ENCODE peak calls at places on chromosomes 1 and 21, in seven cellular contexts. C is hepatocyte, W is K562, Y is IMR-90, K is OCI-LY7, Z is astrocyte, T is neural progenitor cell. L is an unnamed sample.
A peak's percentile ranks its signal among the peaks of the same experiment; 100 is the strongest.

GRCh38 chr1:114153051-114153620 is 533 bp downstream of the SYT6 start:
- DNase-seq in Z (no peak), Y (no peak), C (peak; percentile 32), W (no peak), K (no peak), T (no peak), L (no peak)

GRCh38 chr1:233613252-233614172 is at the start of gene KCNK1:
- DNase-seq in C (peak; percentile 86), K (no peak), Y (peak; percentile 65), Z (peak; percentile 94), W (peak; percentile 80), T (peak; percentile 79), L (peak; percentile 87)

GRCh38 chr21:44459712-44460440 is 4.6 kb downstream of the LRRC3 start:
- DNase-seq in W (no peak), C (no peak), Z (no peak), K (no peak), T (no peak), Y (no peak), L (no peak)

GRCh38 chr1:201531551-201532425 is 7.1 kb upstream of the NAV1 start:
- DNase-seq in Z (no peak), C (no peak), W (no peak), T (peak; percentile 22), K (no peak), Y (no peak), L (no peak)

GRCh38 chr1:234782057-234782800 is 172.3 kb upstream of the IRF2BP2 start:
- DNase-seq in W (no peak), K (no peak), T (peak; percentile 26), Z (no peak), Y (peak; percentile 17), C (peak; percentile 30), L (no peak)

GRCh38 chr1:183281039-183281438 is 95.0 kb downstream of the LAMC2 start:
- DNase-seq in W (no peak), Y (peak; percentile 49), T (peak; percentile 21), K (no peak), Z (no peak), C (no peak), L (no peak)

GRCh38 chr1:205477121-205477758 is 21.4 kb upstream of the BLACAT1 start:
- DNase-seq in Y (no peak), K (no peak), W (no peak), T (no peak), Z (no peak), C (no peak), L (no peak)

GRCh38 chr1:117686907-117687306 is 81.1 kb downstream of the TENT5C start:
- DNase-seq in C (no peak), T (no peak), K (no peak), Y (peak; percentile 65), Z (peak; percentile 53), W (no peak), L (peak; percentile 48)

GRCh38 chr1:22332166-22332717 is 119.4 kb upstream of the ZBTB40 start:
- DNase-seq in Z (no peak), Y (no peak), W (no peak), K (no peak), C (peak; percentile 37), T (no peak), L (no peak)

GRCh38 chr1:22329171-22329540 is 122.5 kb upstream of the ZBTB40 start:
- DNase-seq in C (no peak), Y (no peak), T (no peak), W (no peak), K (no peak), Z (no peak), L (no peak)

GRCh38 chr1:22330092-22330762 is 121.4 kb upstream of the ZBTB40 start:
- DNase-seq in Z (no peak), C (no peak), W (no peak), T (no peak), K (no peak), Y (no peak), L (no peak)

GRCh38 chr1:22331618-22332017 is 120.0 kb upstream of the ZBTB40 start:
- DNase-seq in C (no peak), T (no peak), W (no peak), K (no peak), Z (no peak), Y (no peak), L (no peak)

GRCh38 chr1:22330763-22331119 is 120.9 kb upstream of the ZBTB40 start:
- DNase-seq in C (no peak), K (no peak), W (no peak), T (no peak), Y (no peak), Z (no peak), L (no peak)
- H4K20me1 ChIP-seq in C (no peaks in the 10 kb centered on the region), K (no peaks in the 10 kb centered on the region), W (no peaks in the 10 kb centered on the region), T (no peaks in the 10 kb centered on the region), Y (no peaks in the 10 kb centered on the region), Z (no peaks in the 10 kb centered on the region), L (no peaks in the 10 kb centered on the region)

DNA sequence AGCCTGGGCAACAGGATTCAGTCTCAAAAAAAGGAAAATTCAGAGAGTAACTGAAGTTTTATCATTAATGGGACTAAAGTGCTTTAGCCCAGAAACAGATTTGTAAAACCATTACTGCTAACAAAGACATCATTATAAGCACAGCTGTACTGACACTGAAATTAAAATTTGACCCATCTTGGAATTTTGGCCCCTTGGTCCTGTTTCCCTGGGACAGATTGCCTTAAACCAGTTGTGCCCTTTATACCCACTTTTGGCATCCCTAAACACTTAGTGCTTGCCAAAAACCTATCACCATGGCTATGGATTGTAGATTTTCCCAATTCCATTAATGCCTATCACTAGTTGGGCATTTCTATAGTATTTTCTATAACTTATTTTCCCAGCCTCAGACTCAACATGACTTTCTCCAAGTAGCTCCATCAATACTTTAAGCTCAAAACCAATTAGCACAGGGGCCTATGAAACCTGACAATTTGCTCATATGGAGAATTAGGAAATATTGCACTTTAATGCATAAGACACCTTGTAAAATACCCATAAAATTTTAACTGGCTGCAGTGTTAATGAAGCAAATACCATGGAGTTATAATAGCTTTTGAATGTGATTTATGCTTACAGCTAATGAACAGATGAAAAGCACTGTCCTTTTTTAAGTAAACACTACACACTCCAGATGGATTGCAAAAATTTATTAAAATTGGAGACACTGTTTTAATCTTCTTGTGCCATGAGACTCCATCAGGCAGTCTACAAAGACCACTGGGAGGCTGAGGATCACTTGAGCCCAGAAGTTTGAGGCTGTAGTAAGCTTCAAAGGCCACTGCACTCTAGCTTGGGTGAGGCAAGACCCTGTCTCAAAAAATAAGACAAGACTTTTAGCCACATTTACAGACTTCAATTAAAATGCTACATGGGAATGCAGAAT is 4.3 kb downstream of the GAS5 start:
- DNase-seq in Z (no peak), C (no peak), W (no peak), K (peak; percentile 20), Y (no peak), T (no peak), L (no peak)
- H3K4me3 ChIP-seq in Z (peak overlapping the region; percentile 98), C (no peak overlapping the region), W (peak overlapping the region; percentile 86), K (peak overlapping the region; percentile 98), Y (no peak overlapping the region), T (no peak overlapping the region), L (no peak overlapping the region)

GRCh38 chr1:8473892-8474300 is 156.0 kb downstream of the SLC45A1 start:
- DNase-seq in Y (no peak), W (no peak), K (no peak), T (peak; percentile 18), Z (no peak), C (no peak), L (no peak)
- H4K20me1 ChIP-seq in Y (peaks cover 22% of the 10 kb centered on the region), W (no peaks in the 10 kb centered on the region), K (no peaks in the 10 kb centered on the region), T (peaks cover 57% of the 10 kb centered on the region), Z (peaks cover 18% of the 10 kb centered on the region), C (no peaks in the 10 kb centered on the region), L (no peaks in the 10 kb centered on the region)

GRCh38 chr1:176499671-176500070 is 36.7 kb downstream of the PAPPA2 start:
- DNase-seq in C (no peak), Z (no peak), Y (no peak), K (no peak), W (no peak), T (no peak), L (no peak)

DNA sequence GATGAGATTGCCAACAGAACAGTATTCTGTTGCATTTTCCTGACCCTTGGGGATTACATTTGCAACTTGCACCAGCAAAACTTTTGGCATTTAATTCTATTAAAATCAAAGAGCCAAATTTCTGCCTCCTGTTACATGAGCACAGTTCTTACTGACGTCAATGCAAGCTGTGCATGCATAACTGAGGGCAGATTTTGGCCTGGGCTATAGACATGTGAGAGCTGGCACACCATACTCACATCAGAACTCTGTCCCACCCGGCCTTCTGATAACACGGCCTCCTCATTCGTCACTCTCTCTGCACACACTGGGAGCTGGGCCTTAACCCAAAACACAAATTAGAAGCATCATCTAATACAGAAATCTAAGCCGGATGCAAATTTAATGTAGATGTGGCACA is 31.5 kb downstream of the PAPPA2 start:
- DNase-seq in T (no peak), C (no peak), W (no peak), Z (no peak), Y (no peak), K (no peak), L (no peak)
- H3K4me3 ChIP-seq in T (no peak overlapping the region), C (no peak overlapping the region), W (no peak overlapping the region), Z (no peak overlapping the region), Y (no peak overlapping the region), K (no peak overlapping the region), L (no peak overlapping the region)

GRCh38 chr1:1826356-1827088 is 48.3 kb upstream of the NADK start:
- DNase-seq in W (no peak), Y (no peak), T (no peak), Z (peak; percentile 29), C (no peak), K (no peak), L (no peak)
- H4K20me1 ChIP-seq in W (no peaks in the 10 kb centered on the region), Y (peaks cover 71% of the 10 kb centered on the region), T (peaks cover 78% of the 10 kb centered on the region), Z (peaks cover 80% of the 10 kb centered on the region), C (peaks cover 62% of the 10 kb centered on the region), K (peaks cover 14% of the 10 kb centered on the region), L (no peaks in the 10 kb centered on the region)

GRCh38 chr1:166490437-166490784 is 323.6 kb upstream of the FAM78B start:
- DNase-seq in T (no peak), Z (no peak), K (no peak), W (peak; percentile 44), C (no peak), Y (no peak), L (no peak)
- H3K4me3 ChIP-seq in T (no peak overlapping the region), Z (no peak overlapping the region), K (peak overlapping the region; percentile 64), W (peak overlapping the region; percentile 42), C (no peak overlapping the region), Y (no peak overlapping the region), L (no peak overlapping the region)

L was measured in fibroblast of lung.